ENCODE peak calls at places on chromosomes 13 and 19, in five cellular contexts. X is cardiac fibroblast; Z is small intestine; N is naive thymus-derived CD8-positive, alpha-beta T cell; K is activated naive CD4-positive, alpha-beta T cell treated with anti-CD3 and anti-CD28 coated beads for 36 hours. R is an unnamed sample.

GRCh38 chr19:17626456-17626855 is 61.7 kb downstream of the UNC13A start:
- DNase-seq in X (no peak), Z (no peak), N (no peak), K (no peak), R (no peak)

GRCh38 chr19:4473011-4473410 is 914 bp downstream of the HDGFL2 start:
- DNase-seq in X (no peak), Z (no peak), N (no peak), K (no peak), R (no peak)

GRCh38 chr19:55118401-55118991 is 1.1 kb upstream of the PPP1R12C start:
- DNase-seq in X (no peak), Z (peak; percentile 56), N (no peak), K (peak; percentile 67), R (no peak)

GRCh38 chr19:3184847-3185481 is 766 bp upstream of the NCLN start:
- DNase-seq in X (no peak), Z (no peak), N (no peak), K (peak; percentile 84), R (no peak)

GRCh38 chr13:31675521-31675953 is 63.8 kb upstream of the RXFP2 start:
- DNase-seq in X (peak; percentile 31), Z (no peak), N (no peak), K (no peak), R (peak; percentile 21)

GRCh38 chr13:36548129-36548528 is 115.8 kb downstream of the CCNA1 start:
- DNase-seq in X (no peak), Z (no peak), N (no peak), K (no peak), R (no peak)

GRCh38 chr19:28386080-28386869 is 826.7 kb downstream of the UQCRFS1 start:
- DNase-seq in X (no peak), Z (no peak), N (no peak), K (no peak), R (no peak)

GRCh38 chr19:3868770-3869456 is at the start of gene ZFR2:
- DNase-seq in X (no peak), Z (no peak), N (peak; percentile 31), K (peak; percentile 25), R (no peak)

GRCh38 chr19:11239377-11240000 is at the start of gene ANGPTL8:
- DNase-seq in X (no peak), Z (no peak), N (no peak), K (no peak), R (no peak)

GRCh38 chr19:16542045-16542893 is at the start of gene CHERP:
- DNase-seq in X (peak; percentile 92), Z (peak; percentile 95), N (peak; percentile 96), K (peak; percentile 94), R (peak; percentile 94)

GRCh38 chr13:113837554-113838355 is 26.1 kb downstream of the GAS6 start:
- DNase-seq in X (peak; percentile 98), Z (peak; percentile 68), N (no peak), K (no peak), R (peak; percentile 99)

R was measured in MCF 10A.